ENCODE peak calls at places on chromosomes 6 and 20, in four cellular contexts. I is T47D, A is WERI-Rb-1, Y is choroid plexus epithelial cell. V is an unnamed sample.

GRCh38 chr6:165585060-165585459 is 78.0 kb downstream of the PDE10A start:
- DNase-seq in I (no peak), A (no peak), Y (peak; percentile 61), V (no peak)

GRCh38 chr6:1381397-1382330 is 7.7 kb upstream of the FOXF2 start:
- DNase-seq in I (peak; percentile 82), A (peak; percentile 77), Y (no peak), V (peak; percentile 72)

GRCh38 chr6:164579035-164579434 is 730.4 kb downstream of the C6orf118 start:
- DNase-seq in I (no peak), A (no peak), Y (peak; percentile 0), V (no peak)

GRCh38 chr6:114085206-114085605 is 114.3 kb upstream of the HDAC2 start:
- DNase-seq in I (no peak), A (no peak), Y (no peak), V (no peak)

GRCh38 chr20:3353646-3354045 is 53.8 kb downstream of the DNAAF9 start:
- DNase-seq in I (no peak), A (no peak), Y (no peak), V (no peak)

GRCh38 chr20:2753456-2754040 is 46.9 kb downstream of the CPXM1 start:
- DNase-seq in I (no peak), A (no peak), Y (no peak), V (no peak)

GRCh38 chr6:122788663-122789062 is 395 bp upstream of the SMPDL3A start:
- DNase-seq in I (no peak), A (no peak), Y (peak; percentile 58), V (no peak)

GRCh38 chr20:63686492-63687321 is 9.7 kb upstream of the TNFRSF6B start:
- DNase-seq in I (no peak), A (no peak), Y (peak; percentile 91), V (no peak)

GRCh38 chr20:7144464-7144863 is 377.0 kb downstream of the BMP2 start:
- DNase-seq in I (no peak), A (no peak), Y (no peak), V (no peak)

GRCh38 chr6:27297857-27298730 is 14.0 kb downstream of the POM121L2 start:
- DNase-seq in I (no peak), A (no peak), Y (peak; percentile 61), V (no peak)